ENCODE peak calls at places on chromosome 4, in nine cellular contexts. I is uterus, Y is gastrocnemius medialis, J is tibial artery, C is heart right ventricle, U is substantia nigra, D is upper lobe of right lung, A is cardiac muscle cell, O is heart left ventricle. T is an unnamed sample.

GRCh38 chr4:141807501-141807900 is 171.1 kb downstream of the IL15 start:
- DNase-seq in A (peak), O (no peak), I (no peak), C (no peak), U (no peak), D (no peak), J (no peak), Y (no peak), T (no peak)

GRCh38 chr4:183147983-183148382 is 48.9 kb downstream of the WWC2 start:
- DNase-seq in Y (no peak), O (no peak), C (no peak), A (no peak), I (no peak), D (no peak), J (no peak), U (no peak), T (no peak)

GRCh38 chr4:52641853-52642563 is 17.1 kb downstream of the USP46 start:
- DNase-seq in J (no peak), U (no peak), O (no peak), C (no peak), I (no peak), D (no peak), A (no peak), Y (no peak), T (no peak)

GRCh38 chr4:19051751-19052296 is 1030.3 kb upstream of the LCORL start:
- DNase-seq in U (no peak), O (no peak), J (no peak), D (no peak), C (no peak), Y (no peak), A (no peak), I (no peak), T (no peak)

GRCh38 chr4:165318982-165319381 is 8.5 kb upstream of the MSMO1 start:
- DNase-seq in U (no peak), C (no peak), D (no peak), Y (no peak), I (no peak), O (no peak), J (no peak), A (no peak), T (no peak)

GRCh38 chr4:85509882-85510631 is 35.1 kb downstream of the ARHGAP24 start:
- DNase-seq in C (no peak), A (no peak), J (no peak), D (no peak), O (no peak), I (no peak), U (no peak), Y (no peak), T (no peak)

GRCh38 chr4:108991929-108992328 is 229.1 kb upstream of the ETNPPL start:
- DNase-seq in J (no peak), U (no peak), I (no peak), Y (no peak), C (no peak), D (no peak), O (no peak), A (peak), T (no peak)

GRCh38 chr4:185792384-185793146 is 19.4 kb downstream of the SORBS2 start:
- DNase-seq in J (no peak), A (peak), U (no peak), D (no peak), O (no peak), Y (no peak), C (peak), I (no peak), T (peak)

GRCh38 chr4:98260047-98260578 is 1.1 kb upstream of the RAP1GDS1 start:
- DNase-seq in I (peak), J (peak), Y (peak), C (no peak), U (peak), D (peak), A (no peak), O (no peak), T (no peak)

GRCh38 chr4:88158038-88158359 is 440 bp downstream of the ABCG2 start:
- DNase-seq in U (no peak), J (no peak), A (no peak), D (no peak), Y (no peak), C (no peak), I (no peak), O (no peak), T (no peak)

GRCh38 chr4:26105815-26106699 is 192.0 kb downstream of the SMIM20 start:
- DNase-seq in Y (no peak), D (no peak), I (peak), J (no peak), C (no peak), O (no peak), A (peak), U (no peak), T (no peak)

GRCh38 chr4:182351485-182351884 is 108.3 kb downstream of the TENM3 start:
- DNase-seq in I (no peak), O (no peak), Y (no peak), J (no peak), D (no peak), C (no peak), U (no peak), A (no peak), T (no peak)

GRCh38 chr4:70688795-70689231 is 481 bp downstream of the UTP3 start:
- DNase-seq in O (no peak), A (no peak), C (no peak), Y (no peak), U (no peak), I (no peak), D (no peak), J (no peak), T (no peak)

GRCh38 chr4:84279678-84280077 is 219.4 kb downstream of the NKX6-1 start:
- DNase-seq in A (no peak), D (no peak), O (no peak), U (no peak), C (no peak), J (no peak), I (no peak), Y (no peak), T (no peak)

GRCh38 chr4:145583191-145583590 is 36.0 kb upstream of the MMAA start:
- DNase-seq in Y (no peak), U (no peak), O (no peak), D (no peak), J (no peak), I (no peak), C (no peak), A (no peak), T (no peak)

GRCh38 chr4:184932343-184932742 is 85.9 kb upstream of the HELT start:
- DNase-seq in C (no peak), O (no peak), U (no peak), Y (no peak), A (peak), I (no peak), J (no peak), D (no peak), T (no peak)

GRCh38 chr4:7808752-7809151 is 130.9 kb downstream of the AFAP1 start:
- DNase-seq in I (no peak), A (peak), C (no peak), Y (no peak), O (no peak), U (no peak), J (no peak), D (peak), T (no peak)

GRCh38 chr4:175927121-175927520 is 115.1 kb upstream of the GPM6A start:
- DNase-seq in O (no peak), Y (no peak), D (no peak), C (no peak), U (no peak), J (no peak), I (no peak), A (no peak), T (no peak)

GRCh38 chr4:72767903-72768817 is 199.1 kb upstream of the ADAMTS3 start:
- DNase-seq in C (no peak), D (no peak), J (no peak), O (no peak), I (no peak), Y (no peak), U (no peak), A (peak), T (no peak)

GRCh38 chr4:95637047-95637600 is 88.4 kb upstream of the UNC5C start:
- DNase-seq in C (no peak), D (no peak), A (peak), I (no peak), Y (no peak), O (no peak), U (no peak), J (no peak), T (no peak)

GRCh38 chr4:15794905-15795304 is 16.8 kb downstream of the CD38 start:
- DNase-seq in U (no peak), C (no peak), O (no peak), D (no peak), Y (no peak), J (no peak), I (no peak), A (peak), T (no peak)

GRCh38 chr4:114384629-114385028 is 214.0 kb upstream of the UGT8 start:
- DNase-seq in J (no peak), I (no peak), U (no peak), O (no peak), Y (no peak), D (no peak), C (no peak), A (peak), T (no peak)

GRCh38 chr4:95118507-95118906 is 360.8 kb downstream of the BMPR1B start:
- DNase-seq in A (no peak), U (no peak), C (no peak), I (no peak), O (no peak), J (no peak), Y (no peak), D (no peak), T (no peak)

DNA sequence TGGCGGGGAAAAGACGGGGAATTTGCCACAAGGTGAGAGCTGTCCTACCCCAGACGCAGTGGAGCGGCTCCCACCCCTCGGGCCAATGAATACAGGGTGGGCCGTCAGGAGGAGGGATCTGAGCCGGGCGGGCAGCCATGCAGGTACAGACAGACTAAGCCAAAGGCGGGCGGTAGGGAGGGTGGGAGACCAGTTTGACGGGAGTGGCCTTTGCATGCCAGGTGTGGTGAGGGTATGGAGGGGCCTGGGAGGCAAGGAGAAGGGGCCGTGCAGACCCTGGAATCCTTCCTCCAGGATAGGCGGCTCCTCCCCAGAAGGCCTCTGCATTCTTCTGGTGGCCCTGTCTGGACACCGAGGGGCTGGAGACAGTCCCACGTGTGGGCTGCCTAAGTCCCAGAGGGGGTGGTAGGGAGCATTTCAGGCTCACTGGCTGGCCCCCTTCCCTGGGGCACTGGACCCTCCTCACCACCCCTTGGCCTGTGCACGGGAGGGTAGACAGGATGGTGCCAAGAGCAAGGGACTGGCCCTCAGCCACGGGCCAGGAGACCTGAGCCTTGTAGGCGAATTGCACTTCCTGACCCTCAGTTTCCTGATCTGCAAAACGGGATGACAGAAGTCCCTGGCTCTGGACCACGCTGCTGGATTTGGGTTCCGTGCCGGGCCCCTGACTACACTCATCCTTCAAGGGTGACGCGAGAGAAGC is 2.8 kb downstream of the SH3BP2 start:
- DNase-seq in D (peak), J (peak), O (peak), A (no peak), I (peak), Y (no peak), U (no peak), C (no peak), T (no peak)
- H3K27ac ChIP-seq in D (peak), J (no peak), O (peak), A (no peak), I (no peak), Y (no peak), U (peak), C (peak), T (peak)

GRCh38 chr4:6322067-6322760 is 52.6 kb downstream of the WFS1 start:
- DNase-seq in J (no peak), O (no peak), D (no peak), I (no peak), A (no peak), Y (no peak), U (no peak), C (no peak), T (no peak)
- H3K27ac ChIP-seq in J (no peak), O (no peak), D (no peak), I (no peak), A (no peak), Y (no peak), U (no peak), C (no peak), T (no peak)

GRCh38 chr4:48126621-48127020 is 7.4 kb downstream of the TXK start:
- DNase-seq in A (no peak), C (no peak), J (no peak), D (no peak), Y (no peak), O (no peak), U (no peak), I (no peak), T (no peak)
- H3K27ac ChIP-seq in A (peak), C (no peak), J (no peak), D (no peak), Y (no peak), O (no peak), U (no peak), I (no peak), T (no peak)

DNA sequence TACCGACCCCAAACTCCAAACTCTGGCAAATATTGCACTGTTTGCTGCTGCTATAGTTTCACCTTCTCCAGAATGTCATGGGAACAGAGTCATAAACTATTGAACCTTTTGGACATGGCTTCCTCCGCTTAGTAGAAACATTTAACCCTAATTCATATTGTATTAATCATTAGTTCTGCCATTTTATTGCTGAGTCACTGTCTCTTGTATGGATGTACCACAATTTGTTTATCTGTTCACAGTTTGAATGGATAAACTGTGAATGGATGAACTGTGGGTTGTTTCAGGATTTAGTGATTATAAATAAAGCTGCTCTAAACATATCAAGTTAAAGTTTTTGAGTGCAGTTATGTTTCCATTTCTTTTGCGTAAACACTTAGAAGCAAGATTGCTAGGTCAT is 10.1 kb downstream of the ANXA10 start:
- DNase-seq in I (no peak), J (no peak), U (no peak), C (no peak), A (no peak), D (no peak), O (no peak), Y (no peak), T (no peak)
- H3K27ac ChIP-seq in I (no peak), J (no peak), U (no peak), C (no peak), A (no peak), D (no peak), O (no peak), Y (no peak), T (no peak)

GRCh38 chr4:123323998-123324397 is 72.6 kb upstream of the SPRY1 start:
- DNase-seq in O (no peak), U (no peak), C (no peak), D (no peak), I (no peak), A (no peak), Y (no peak), J (no peak), T (no peak)
- H3K27ac ChIP-seq in O (no peak), U (no peak), C (no peak), D (no peak), I (no peak), A (no peak), Y (no peak), J (no peak), T (no peak)

GRCh38 chr4:139247656-139248238 is 32.3 kb downstream of the MGARP start:
- DNase-seq in Y (no peak), D (no peak), J (no peak), U (no peak), A (no peak), I (no peak), C (no peak), O (no peak), T (no peak)
- H3K27ac ChIP-seq in Y (no peak), D (no peak), J (no peak), U (no peak), A (no peak), I (no peak), C (no peak), O (no peak), T (no peak)